ENCODE peak calls at places on chromosomes 16 and 17, in seven cellular contexts. J is GM10248, G is B cell, F is neural progenitor cell, I is neural crest cell, D is NCI-H774, Q is colonic mucosa. O is an unnamed sample.

GRCh38 chr17:51819341-51819740 is 339.2 kb downstream of the CA10 start:
- DNase-seq in J (no peak), G (no peak), F (no peak), I (no peak), D (no peak), Q (no peak), O (no peak)

GRCh38 chr17:76672270-76672851 is 28.8 kb upstream of the ST6GALNAC1 start:
- DNase-seq in J (no peak), G (no peak), F (no peak), I (no peak), D (no peak), Q (peak), O (no peak)

GRCh38 chr17:74987909-74988711 is 678 bp downstream of the CDR2L start:
- DNase-seq in J (no peak), G (peak), F (peak), I (peak), D (peak), Q (peak), O (peak)

GRCh38 chr16:61946019-61946418 is 90.2 kb downstream of the CDH8 start:
- DNase-seq in J (no peak), G (no peak), F (no peak), I (no peak), D (no peak), Q (no peak), O (no peak)

GRCh38 chr17:28760987-28761562 is 17.3 kb downstream of the TRAF4 start:
- DNase-seq in J (no peak), G (no peak), F (peak), I (no peak), D (peak), Q (peak), O (no peak)

GRCh38 chr17:61419496-61420046 is 19.9 kb downstream of the TBX2 start:
- DNase-seq in J (no peak), G (no peak), F (no peak), I (no peak), D (no peak), Q (no peak), O (no peak)

GRCh38 chr16:54657709-54658102 is 273.0 kb upstream of the IRX5 start:
- DNase-seq in J (no peak), G (no peak), F (no peak), I (no peak), D (no peak), Q (no peak), O (no peak)

GRCh38 chr16:21038197-21038596 is 112.4 kb downstream of the DNAH3 start:
- DNase-seq in J (no peak), G (no peak), F (no peak), I (no peak), D (no peak), Q (no peak), O (no peak)

GRCh38 chr17:17665255-17665654 is 16.0 kb upstream of the RAI1 start:
- DNase-seq in J (no peak), G (no peak), F (no peak), I (no peak), D (no peak), Q (no peak), O (no peak)

GRCh38 chr17:57869599-57870282 is 19.9 kb upstream of the MRPS23 start:
- DNase-seq in J (no peak), G (no peak), F (no peak), I (no peak), D (no peak), Q (no peak), O (no peak)

GRCh38 chr16:3722508-3722907 is 5.2 kb upstream of the TRAP1 start:
- DNase-seq in J (no peak), G (no peak), F (no peak), I (no peak), D (no peak), Q (no peak), O (no peak)

GRCh38 chr16:50067290-50067853 is 1.6 kb downstream of the HEATR3 start:
- DNase-seq in J (peak), G (peak), F (peak), I (peak), D (no peak), Q (peak), O (peak)

GRCh38 chr17:76720941-76721340 is 5.5 kb downstream of the JMJD6 start:
- DNase-seq in J (no peak), G (no peak), F (no peak), I (no peak), D (no peak), Q (no peak), O (no peak)

GRCh38 chr17:67750067-67750466 is 32.3 kb downstream of the NOL11 start:
- DNase-seq in J (no peak), G (no peak), F (no peak), I (no peak), D (no peak), Q (no peak), O (no peak)

GRCh38 chr17:29582254-29582765 is 7.1 kb downstream of the GIT1 start:
- DNase-seq in J (no peak), G (no peak), F (no peak), I (no peak), D (no peak), Q (no peak), O (no peak)

O was measured in nephron progenitor cell.